ENCODE peak calls at places on chromosomes 11 and 22, in ten cellular contexts. C is A549, D is stomach, A is tibial nerve, Z is ovary, S is sigmoid colon, B is transverse colon, E is GM12878, N is upper lobe of left lung, R is H1. J is an unnamed sample.

GRCh38 chr11:114133548-114134329 is 74.2 kb downstream of the ZBTB16 start:
- DNase-seq in C (no peak), D (no peak), A (no peak), Z (no peak), S (no peak), B (peak), E (no peak), N (no peak), R (no peak), J (no peak)

GRCh38 chr11:94297967-94298576 is 6.3 kb upstream of the IZUMO1R start:
- DNase-seq in C (no peak), D (no peak), A (no peak), Z (no peak), S (no peak), B (no peak), E (no peak), N (no peak), R (no peak), J (no peak)

GRCh38 chr11:68667511-68668253 is 16.7 kb upstream of the GAL start:
- DNase-seq in C (no peak), D (no peak), A (no peak), Z (no peak), S (peak), B (no peak), E (no peak), N (no peak), R (no peak), J (no peak)

GRCh38 chr11:102669664-102670063 is 35.9 kb downstream of the MMP27 start:
- DNase-seq in C (no peak), D (no peak), A (no peak), Z (no peak), S (no peak), B (no peak), E (no peak), N (no peak), R (no peak), J (no peak)

GRCh38 chr11:18012906-18013781 is at the start of gene SERGEF:
- DNase-seq in C (peak), D (peak), A (peak), Z (peak), S (peak), B (peak), E (peak), N (peak), R (peak), J (peak)

GRCh38 chr11:66090288-66090687 is 20.2 kb downstream of the PACS1 start:
- DNase-seq in C (no peak), D (no peak), A (no peak), Z (no peak), S (no peak), B (no peak), E (no peak), N (no peak), R (no peak), J (no peak)

GRCh38 chr22:21961886-21962654 is 9.4 kb upstream of the PPM1F start:
- DNase-seq in C (peak), D (peak), A (no peak), Z (no peak), S (no peak), B (no peak), E (no peak), N (no peak), R (no peak), J (no peak)

GRCh38 chr11:90213322-90213721 is 9.5 kb downstream of the CHORDC1 start:
- DNase-seq in C (no peak), D (no peak), A (no peak), Z (no peak), S (no peak), B (no peak), E (no peak), N (no peak), R (no peak), J (no peak)

GRCh38 chr22:41596776-41597634 is 7.4 kb upstream of the PMM1 start:
- DNase-seq in C (peak), D (peak), A (peak), Z (peak), S (peak), B (peak), E (no peak), N (no peak), R (peak), J (no peak)

GRCh38 chr22:28985581-28986290 is 75.9 kb downstream of the C22orf31 start:
- DNase-seq in C (no peak), D (no peak), A (no peak), Z (no peak), S (no peak), B (no peak), E (no peak), N (no peak), R (no peak), J (no peak)

GRCh38 chr22:28984482-28985158 is 77.0 kb downstream of the C22orf31 start:
- DNase-seq in C (no peak), D (no peak), A (no peak), Z (no peak), S (no peak), B (no peak), E (no peak), N (no peak), R (no peak), J (no peak)

GRCh38 chr22:28983190-28983589 is 78.4 kb downstream of the C22orf31 start:
- DNase-seq in C (no peak), D (no peak), A (no peak), Z (no peak), S (no peak), B (no peak), E (no peak), N (no peak), R (no peak), J (no peak)

GRCh38 chr22:28981818-28982499 is 79.7 kb downstream of the C22orf31 start:
- DNase-seq in C (peak), D (no peak), A (no peak), Z (no peak), S (no peak), B (no peak), E (no peak), N (no peak), R (no peak), J (no peak)

GRCh38 chr22:28983788-28984441 is 77.7 kb downstream of the C22orf31 start:
- DNase-seq in C (no peak), D (no peak), A (no peak), Z (no peak), S (no peak), B (no peak), E (no peak), N (no peak), R (no peak), J (no peak)
- TF ChIP-seq EP300 in C (no peak), D (no peak), A (no peak), Z (no peak), S (no peak), B (no peak), E (no peak), N (no peak), R (no peak), J (no peak)

DNA sequence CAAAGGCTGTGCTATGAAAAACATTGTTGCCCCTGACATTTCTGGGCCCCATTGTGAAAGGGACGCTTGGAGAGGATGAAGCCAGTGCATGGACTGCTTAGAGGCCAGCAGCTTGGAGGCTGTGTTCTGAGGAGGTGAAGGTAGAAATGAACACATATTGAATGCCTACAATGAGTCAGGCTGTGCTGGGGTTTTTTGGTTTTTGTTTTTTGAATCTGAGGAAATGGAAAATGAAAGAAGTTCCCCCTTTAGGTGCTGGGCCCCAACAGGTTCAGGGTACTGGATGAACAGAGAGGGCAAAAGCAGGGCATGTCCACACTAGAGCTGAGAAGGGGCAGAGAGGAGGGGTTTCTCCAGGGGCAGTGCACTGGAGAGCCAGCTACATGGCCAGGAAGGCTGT is 166.1 kb upstream of the API5 start:
- DNase-seq in C (no peak), D (no peak), A (no peak), Z (no peak), S (no peak), B (no peak), E (peak), N (no peak), R (no peak), J (no peak)
- H3K4me3 ChIP-seq in C (no peak), D (no peak), A (no peak), Z (no peak), S (no peak), B (no peak), E (no peak), N (no peak), R (no peak), J (no peak)

GRCh38 chr11:72072348-72072747 is 8.0 kb downstream of the NUMA1 start:
- DNase-seq in C (peak), D (no peak), A (no peak), Z (no peak), S (no peak), B (no peak), E (no peak), N (no peak), R (no peak), J (no peak)
- TF ChIP-seq EP300 in C (no peak), D (no peak), A (no peak), Z (no peak), S (no peak), B (no peak), E (no peak), N (no peak), R (no peak), J (no peak)

DNA sequence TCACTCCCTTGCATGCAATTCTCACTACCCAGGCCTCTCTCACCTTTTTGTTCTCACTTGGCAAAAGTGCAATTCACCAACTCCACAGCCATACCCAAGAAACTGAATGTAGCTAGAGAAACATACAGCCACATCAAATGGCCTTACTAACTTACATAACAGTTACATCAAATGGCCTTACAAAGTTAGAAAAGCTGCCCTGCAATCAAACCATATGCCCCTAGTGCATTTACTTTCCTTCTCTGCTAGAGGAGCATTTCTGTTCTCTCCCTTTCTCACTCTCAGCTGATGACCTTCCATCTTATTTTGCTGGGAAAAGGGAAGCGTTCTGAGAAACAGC is 10.3 kb downstream of the PRCP start:
- DNase-seq in C (no peak), D (no peak), A (no peak), Z (no peak), S (no peak), B (no peak), E (no peak), N (no peak), R (no peak), J (no peak)
- H3K4me3 ChIP-seq in C (no peak), D (no peak), A (no peak), Z (no peak), S (no peak), B (no peak), E (no peak), N (no peak), R (no peak), J (no peak)

GRCh38 chr11:47403571-47403970 is 4.8 kb upstream of the SLC39A13 start:
- DNase-seq in C (no peak), D (no peak), A (no peak), Z (no peak), S (no peak), B (no peak), E (no peak), N (no peak), R (no peak), J (no peak)

GRCh38 chr11:47399860-47400812 is 8.3 kb upstream of the SLC39A13 start:
- DNase-seq in C (no peak), D (no peak), A (no peak), Z (peak), S (no peak), B (peak), E (no peak), N (peak), R (no peak), J (no peak)

GRCh38 chr11:47398551-47398950 is 9.8 kb upstream of the SLC39A13 start:
- DNase-seq in C (no peak), D (no peak), A (no peak), Z (no peak), S (no peak), B (no peak), E (no peak), N (no peak), R (no peak), J (no peak)

GRCh38 chr11:47403135-47403534 is 5.3 kb upstream of the SLC39A13 start:
- DNase-seq in C (no peak), D (no peak), A (no peak), Z (no peak), S (no peak), B (no peak), E (no peak), N (no peak), R (no peak), J (no peak)

GRCh38 chr11:47400813-47401279 is 7.5 kb upstream of the SLC39A13 start:
- DNase-seq in C (no peak), D (no peak), A (no peak), Z (no peak), S (no peak), B (no peak), E (peak), N (no peak), R (no peak), J (no peak)
- TF ChIP-seq EP300 in C (no peak), D (no peak), A (no peak), Z (no peak), S (no peak), B (no peak), E (no peak), N (no peak), R (no peak), J (no peak)

DNA sequence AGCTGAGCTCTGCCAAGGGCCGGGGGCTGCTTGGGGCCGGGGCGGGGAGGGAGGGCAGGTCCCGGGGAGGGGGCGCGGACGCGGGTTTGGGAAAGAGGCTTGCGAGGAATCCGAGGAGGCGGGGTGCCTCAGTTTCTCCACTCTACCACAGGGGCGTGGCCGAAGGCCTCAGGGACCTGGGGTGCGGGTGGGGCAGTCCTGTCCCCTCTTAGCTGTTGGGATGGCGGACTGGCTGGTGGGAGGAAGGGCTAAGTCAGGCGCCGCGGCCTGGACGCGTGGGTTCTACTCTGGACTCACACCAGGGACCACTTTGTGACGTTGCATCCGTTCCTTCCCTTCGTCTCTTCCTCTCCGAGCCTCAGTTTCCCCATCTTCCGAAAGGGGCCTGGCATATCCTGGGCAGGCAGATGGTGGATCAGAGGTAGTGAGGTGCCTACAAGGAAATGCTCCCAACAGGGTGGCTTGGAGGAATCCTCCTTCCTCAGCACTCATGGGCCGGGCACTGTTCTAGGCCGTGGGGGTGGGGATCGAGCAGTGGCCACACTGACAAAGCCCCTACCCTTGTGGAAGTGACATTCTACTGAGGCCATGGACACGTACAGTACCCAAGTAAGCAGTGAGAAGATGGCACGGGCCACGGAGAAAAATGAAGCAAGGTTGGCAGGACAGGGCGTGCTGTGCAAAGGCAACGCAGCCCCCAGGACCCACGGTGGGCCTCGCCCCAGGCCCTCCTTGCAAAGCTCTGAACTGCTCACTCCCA is 13.2 kb downstream of the IGLL1 start:
- DNase-seq in C (no peak), D (no peak), A (no peak), Z (no peak), S (no peak), B (no peak), E (no peak), N (peak), R (no peak), J (no peak)
- H3K4me3 ChIP-seq in C (no peak), D (peak), A (peak), Z (peak), S (peak), B (peak), E (no peak), N (no peak), R (peak), J (peak)

GRCh38 chr11:128845334-128845780 is 21.7 kb downstream of the KCNJ1 start:
- DNase-seq in C (no peak), D (no peak), A (no peak), Z (no peak), S (no peak), B (no peak), E (no peak), N (no peak), R (no peak), J (no peak)

GRCh38 chr11:128846985-128847384 is 20.1 kb downstream of the KCNJ1 start:
- DNase-seq in C (no peak), D (no peak), A (no peak), Z (no peak), S (no peak), B (no peak), E (no peak), N (no peak), R (no peak), J (no peak)

GRCh38 chr11:128852327-128853023 is 14.6 kb downstream of the KCNJ1 start:
- DNase-seq in C (no peak), D (no peak), A (no peak), Z (no peak), S (peak), B (no peak), E (no peak), N (no peak), R (no peak), J (no peak)

GRCh38 chr11:128853556-128853955 is 13.5 kb downstream of the KCNJ1 start:
- DNase-seq in C (no peak), D (no peak), A (no peak), Z (no peak), S (peak), B (no peak), E (no peak), N (no peak), R (no peak), J (no peak)

DNA sequence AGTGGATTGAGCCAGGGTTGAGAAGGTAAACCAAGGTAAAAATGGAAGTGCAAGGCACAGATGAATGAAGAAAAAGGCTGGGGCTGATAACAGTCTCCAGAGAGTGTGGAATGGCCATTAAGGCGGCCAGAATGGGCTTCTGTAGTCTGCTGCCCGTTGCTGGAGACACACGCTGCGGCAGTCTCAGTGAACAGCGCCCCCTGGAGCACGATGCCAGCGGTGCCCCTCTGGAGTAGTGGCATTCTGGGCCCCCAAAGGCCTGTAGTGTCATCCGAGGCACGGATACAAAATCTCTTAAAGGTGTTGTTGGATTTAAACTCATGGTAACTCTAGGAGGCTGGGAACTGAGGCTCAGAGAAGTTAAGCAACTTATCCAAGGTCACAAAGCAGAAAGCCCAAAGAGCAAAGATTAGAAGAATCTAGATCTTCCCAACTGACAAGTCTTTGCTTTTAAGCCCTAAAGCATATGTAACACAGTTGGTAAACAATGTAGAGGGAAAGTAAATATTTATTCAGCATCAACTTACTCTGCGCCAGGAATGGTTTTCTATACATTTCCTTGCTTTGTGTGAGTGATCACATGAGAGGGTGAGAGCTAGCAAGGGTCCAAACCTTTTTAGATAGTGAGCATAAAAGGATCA is 18.2 kb downstream of the KCNJ1 start:
- DNase-seq in C (peak), D (peak), A (peak), Z (no peak), S (no peak), B (peak), E (no peak), N (peak), R (no peak), J (no peak)
- TF ChIP-seq EP300 in C (no peak), D (no peak), A (no peak), Z (no peak), S (no peak), B (no peak), E (no peak), N (no peak), R (no peak), J (no peak)

GRCh38 chr11:130924750-130925149 is 8.5 kb upstream of the SNX19 start:
- DNase-seq in C (no peak), D (no peak), A (no peak), Z (no peak), S (no peak), B (no peak), E (no peak), N (no peak), R (no peak), J (no peak)
- H3K4me3 ChIP-seq in C (no peak), D (no peak), A (no peak), Z (no peak), S (no peak), B (no peak), E (no peak), N (no peak), R (no peak), J (no peak)

DNA sequence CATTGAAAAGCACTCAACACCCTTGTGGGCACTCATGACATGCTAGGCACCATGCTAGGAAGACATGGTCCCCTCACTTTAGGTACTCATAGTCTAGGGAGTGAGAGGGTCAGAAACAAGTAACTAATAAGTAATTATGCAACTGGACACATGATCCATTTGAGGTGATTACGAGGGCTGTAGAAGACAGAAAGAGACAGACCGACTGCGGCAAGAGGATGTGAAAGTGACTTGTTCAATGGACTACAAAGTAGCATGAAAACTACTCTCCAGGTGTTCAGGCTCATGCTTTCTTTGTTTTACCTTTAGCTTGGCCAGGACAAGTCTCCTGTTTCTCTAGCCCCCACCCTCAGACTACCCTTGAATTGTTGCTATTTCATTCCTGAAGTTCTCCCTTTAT is 310.8 kb upstream of the SORL1-AS1 start:
- DNase-seq in C (no peak), D (no peak), A (no peak), Z (no peak), S (no peak), B (no peak), E (peak), N (no peak), R (no peak), J (peak)
- TF ChIP-seq EP300 in C (no peak), D (no peak), A (no peak), Z (no peak), S (no peak), B (no peak), E (no peak), N (no peak), R (no peak), J (no peak)

GRCh38 chr11:44568358-44568705 is 2.9 kb downstream of the CD82 start:
- DNase-seq in C (no peak), D (no peak), A (no peak), Z (no peak), S (peak), B (no peak), E (no peak), N (no peak), R (no peak), J (no peak)
- H3K4me3 ChIP-seq in C (no peak), D (peak), A (no peak), Z (no peak), S (no peak), B (no peak), E (peak), N (no peak), R (no peak), J (no peak)